ENCODE peak calls at places on chromosome 5, in four cellular contexts. D is AG10803, G is psoas muscle, M is choroid plexus epithelial cell. S is an unnamed sample.

GRCh38 chr5:146529984-146530383 is 14.0 kb upstream of the GPR151 start:
- DNase-seq in D (no peak), G (no peak), M (no peak), S (no peak)

GRCh38 chr5:60395712-60396329 is 304.1 kb downstream of the DEPDC1B start:
- DNase-seq in D (no peak), M (peak), G (no peak), S (no peak)

GRCh38 chr5:83313431-83313830 is 158.1 kb upstream of the VCAN start:
- DNase-seq in D (peak), M (peak), G (no peak), S (peak)

GRCh38 chr5:34490501-34491250 is 165.5 kb upstream of the RAI14 start:
- DNase-seq in M (peak), D (no peak), G (no peak), S (no peak)

GRCh38 chr5:82265052-82265451 is 13.1 kb downstream of the RPS23 start:
- DNase-seq in M (no peak), D (peak), G (no peak), S (peak)

GRCh38 chr5:67198917-67199316 is 2.3 kb upstream of the CD180 start:
- DNase-seq in G (no peak), M (no peak), D (no peak), S (no peak)

GRCh38 chr5:52805614-52806013 is 17.9 kb downstream of the ITGA1 start:
- DNase-seq in M (no peak), G (no peak), D (no peak), S (no peak)

GRCh38 chr5:119153629-119154028 is 82.7 kb downstream of the DMXL1 start:
- DNase-seq in D (no peak), M (no peak), G (no peak), S (no peak)

GRCh38 chr5:74179701-74180100 is 460.8 kb downstream of the ENC1 start:
- DNase-seq in G (no peak), M (no peak), D (no peak), S (peak)

GRCh38 chr5:102654559-102655354 is 100.3 kb upstream of the PAM start:
- DNase-seq in M (no peak), G (no peak), D (peak), S (no peak)

GRCh38 chr5:150103678-150104549 is 17.6 kb upstream of the CSF1R start:
- DNase-seq in D (no peak), M (no peak), G (no peak), S (no peak)

GRCh38 chr5:53877243-53877642 is 316.8 kb downstream of the NDUFS4 start:
- DNase-seq in M (peak), G (no peak), D (peak), S (peak)

GRCh38 chr5:62686692-62687091 is 108.1 kb downstream of the LRRC70 start:
- DNase-seq in G (no peak), D (no peak), M (no peak), S (no peak)

GRCh38 chr5:171534009-171534895 is 114.8 kb downstream of the FGF18 start:
- DNase-seq in G (no peak), D (no peak), M (no peak), S (no peak)

GRCh38 chr5:36686881-36687280 is 80.5 kb downstream of the SLC1A3 start:
- DNase-seq in D (no peak), M (no peak), G (no peak), S (no peak)

GRCh38 chr5:53089481-53089976 is 20.0 kb downstream of the MOCS2 start:
- DNase-seq in G (no peak), M (peak), D (no peak), S (no peak)

GRCh38 chr5:67537439-67538342 is 341.1 kb upstream of the CD180 start:
- DNase-seq in M (peak), D (peak), G (no peak), S (peak)

GRCh38 chr5:172118891-172119290 is 69.1 kb downstream of the STK10 start:
- DNase-seq in M (no peak), D (no peak), G (no peak), S (no peak)

GRCh38 chr5:75706775-75707174 is 10.5 kb downstream of the POC5 start:
- DNase-seq in M (no peak), D (no peak), G (no peak), S (no peak)

GRCh38 chr5:163760498-163760897 is 255.1 kb downstream of the MAT2B start:
- DNase-seq in D (peak), M (peak), G (no peak), S (peak)

GRCh38 chr5:35345222-35345621 is 114.9 kb upstream of the PRLR start:
- DNase-seq in G (no peak), M (peak), D (no peak), S (no peak)

GRCh38 chr5:150070277-150070638 is 16.1 kb downstream of the CSF1R start:
- DNase-seq in G (no peak), D (no peak), M (no peak), S (no peak)

GRCh38 chr5:165393839-165394238 is 1888.4 kb downstream of the MAT2B start:
- DNase-seq in G (no peak), D (no peak), M (no peak), S (no peak)

GRCh38 chr5:72248352-72249032 is 71.5 kb downstream of the MRPS27 start:
- DNase-seq in M (peak), D (peak), G (peak), S (peak)

GRCh38 chr5:51518607-51519006 is 135.4 kb downstream of the ISL1 start:
- DNase-seq in D (no peak), G (no peak), M (no peak), S (no peak)

GRCh38 chr5:123429993-123430392 is 6.8 kb upstream of the CEP120 start:
- DNase-seq in D (peak), M (peak), G (no peak), S (peak)

GRCh38 chr5:148125641-148126040 is 42.7 kb upstream of the SPINK14 start:
- DNase-seq in G (no peak), M (peak), D (no peak), S (peak)

GRCh38 chr5:87411586-87412416 is 929 bp downstream of the CCNH start:
- DNase-seq in G (no peak), M (peak), D (peak), S (peak)

GRCh38 chr5:43010956-43011355 is 29.2 kb downstream of the ANXA2R start:
- DNase-seq in G (no peak), M (no peak), D (no peak), S (peak)
- H3K4me3 ChIP-seq in G (no peak), M (no peak), D (no peak), S (no peak)

GRCh38 chr5:77772729-77773128 is 3.4 kb downstream of the TBCA start:
- DNase-seq in M (no peak), D (no peak), G (no peak), S (no peak)

GRCh38 chr5:77774981-77775772 is 962 bp downstream of the TBCA start:
- DNase-seq in M (peak), G (no peak), D (no peak), S (no peak)

GRCh38 chr5:77771452-77771851 is 4.7 kb downstream of the TBCA start:
- DNase-seq in M (no peak), G (no peak), D (no peak), S (no peak)

GRCh38 chr5:77775773-77776605 is at the start of gene TBCA:
- DNase-seq in G (peak), D (peak), M (peak), S (peak)

DNA sequence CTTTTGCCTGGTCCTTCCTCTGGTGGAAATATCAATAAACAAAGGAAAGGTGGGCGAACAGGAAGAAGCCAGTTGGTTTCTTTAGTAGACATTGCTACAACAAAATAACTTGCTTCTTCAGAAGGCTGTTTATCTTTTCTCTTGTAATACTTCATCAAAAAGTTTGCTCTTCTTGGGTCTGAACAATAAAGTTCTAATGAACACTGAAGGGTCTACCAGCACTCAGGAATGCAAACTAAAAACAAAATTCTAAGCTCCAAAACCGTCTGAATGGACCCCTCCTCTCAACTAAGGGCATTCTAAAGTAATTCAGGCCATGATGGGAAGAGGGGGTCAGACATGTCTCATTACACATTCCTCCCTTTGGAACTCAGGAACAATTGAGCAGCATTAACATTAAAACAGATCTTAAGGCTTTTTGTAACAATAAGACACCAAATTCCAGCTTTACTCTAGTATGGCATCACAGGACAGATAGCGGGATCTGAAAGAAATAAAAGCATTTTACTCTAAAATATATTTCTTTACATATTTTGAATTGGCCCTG is 2.3 kb downstream of the TBCA start:
- DNase-seq in G (no peak), D (no peak), M (no peak), S (no peak)
- H3K4me3 ChIP-seq in G (peak), D (no peak), M (no peak), S (no peak)

GRCh38 chr5:176620333-176620981 is 9.9 kb downstream of the SNCB start:
- DNase-seq in M (peak), G (peak), D (peak), S (no peak)

GRCh38 chr5:176619569-176620332 is 9.8 kb upstream of the GPRIN1 start:
- DNase-seq in D (no peak), G (no peak), M (no peak), S (no peak)

GRCh38 chr5:176618783-176619182 is 8.8 kb upstream of the GPRIN1 start:
- DNase-seq in D (no peak), G (no peak), M (no peak), S (no peak)

GRCh38 chr5:176621661-176622079 is 8.7 kb downstream of the SNCB start:
- DNase-seq in D (no peak), G (peak), M (peak), S (no peak)

GRCh38 chr5:176619203-176619568 is 9.2 kb upstream of the GPRIN1 start:
- DNase-seq in M (peak), D (peak), G (peak), S (peak)
- H3K4me3 ChIP-seq in M (no peak), D (peak), G (peak), S (no peak)

GRCh38 chr5:166401391-166401790 is 1890.1 kb upstream of the WWC1 start:
- DNase-seq in D (no peak), M (no peak), G (no peak), S (no peak)
- H3K4me3 ChIP-seq in D (no peak), M (no peak), G (no peak), S (no peak)

GRCh38 chr5:143889986-143890385 is 78.0 kb downstream of the HMHB1 start:
- DNase-seq in G (no peak), D (peak), M (peak), S (peak)

GRCh38 chr5:143887901-143888648 is 76.1 kb downstream of the HMHB1 start:
- DNase-seq in G (no peak), M (peak), D (peak), S (peak)

GRCh38 chr5:143888912-143889311 is 77.0 kb downstream of the HMHB1 start:
- DNase-seq in D (no peak), M (no peak), G (no peak), S (no peak)

GRCh38 chr5:143886621-143887301 is 74.8 kb downstream of the HMHB1 start:
- DNase-seq in M (no peak), G (no peak), D (peak), S (peak)

GRCh38 chr5:143887302-143887638 is 75.3 kb downstream of the HMHB1 start:
- DNase-seq in D (peak), G (peak), M (peak), S (peak)
- H3K4me3 ChIP-seq in D (no peak), G (no peak), M (no peak), S (no peak)

GRCh38 chr5:132226516-132227234 is 978 bp downstream of the P4HA2 start:
- DNase-seq in D (peak), G (peak), M (no peak), S (peak)
- H3K4me3 ChIP-seq in D (peak), G (peak), M (peak), S (peak)

S was measured in fibroblast of pulmonary artery.